ENCODE peak calls at places on chromosomes 1 and 21, in nine cellular contexts. C is B cell, A is left lung, Q is heart left ventricle, W is BJ, N is body of pancreas, L is upper lobe of right lung, K is lower leg skin, V is cardiac muscle cell. H is an unnamed sample.

GRCh38 chr1:229106526-229107105 is 164.3 kb upstream of the RAB4A start:
- DNase-seq in C (no peak), A (no peak), Q (no peak), W (no peak), N (no peak), L (no peak), K (no peak), V (no peak), H (no peak)

GRCh38 chr1:160097196-160097910 is 1.1 kb downstream of the IGSF8 start:
- DNase-seq in C (no peak), A (no peak), Q (no peak), W (no peak), N (no peak), L (peak), K (no peak), V (no peak), H (peak)

GRCh38 chr21:37183749-37184148 is 83.4 kb downstream of the VPS26C start:
- DNase-seq in C (no peak), A (no peak), Q (no peak), W (no peak), N (no peak), L (no peak), K (no peak), V (no peak), H (no peak)

GRCh38 chr1:209103135-209103534 is 480.4 kb upstream of the CAMK1G start:
- DNase-seq in C (no peak), A (no peak), Q (no peak), W (no peak), N (no peak), L (no peak), K (no peak), V (no peak), H (no peak)

GRCh38 chr21:44295646-44296045 is 4.2 kb upstream of the PFKL start:
- DNase-seq in C (no peak), A (no peak), Q (no peak), W (no peak), N (no peak), L (no peak), K (no peak), V (no peak), H (no peak)

GRCh38 chr21:29481641-29482040 is 182.9 kb downstream of the BACH1 start:
- DNase-seq in C (no peak), A (no peak), Q (no peak), W (peak), N (no peak), L (no peak), K (no peak), V (peak), H (no peak)

GRCh38 chr1:91699339-91699970 is 186.5 kb downstream of the TGFBR3 start:
- DNase-seq in C (no peak), A (no peak), Q (peak), W (peak), N (peak), L (no peak), K (no peak), V (peak), H (no peak)

GRCh38 chr1:6448749-6449631 is 17.0 kb downstream of the TNFRSF25 start:
- DNase-seq in C (no peak), A (no peak), Q (no peak), W (no peak), N (peak), L (no peak), K (no peak), V (peak), H (no peak)

GRCh38 chr1:231701306-231701705 is 74.7 kb downstream of the DISC1 start:
- DNase-seq in C (no peak), A (no peak), Q (no peak), W (no peak), N (no peak), L (no peak), K (no peak), V (no peak), H (no peak)

GRCh38 chr1:7856345-7856744 is 3.5 kb upstream of the UTS2 start:
- DNase-seq in C (no peak), A (no peak), Q (no peak), W (no peak), N (no peak), L (no peak), K (no peak), V (peak), H (no peak)

GRCh38 chr21:29145837-29146453 is 15.5 kb downstream of the MAP3K7CL start:
- DNase-seq in C (no peak), A (no peak), Q (no peak), W (no peak), N (no peak), L (no peak), K (peak), V (no peak), H (no peak)

GRCh38 chr1:46655848-46656247 is 12.3 kb downstream of the ATPAF1 start:
- DNase-seq in C (no peak), A (no peak), Q (no peak), W (no peak), N (no peak), L (no peak), K (no peak), V (no peak), H (no peak)

GRCh38 chr1:2925291-2925690 is 96.0 kb upstream of the ACTRT2 start:
- DNase-seq in C (no peak), A (no peak), Q (no peak), W (no peak), N (no peak), L (no peak), K (no peak), V (no peak), H (no peak)

GRCh38 chr1:198001776-198002408 is 84.7 kb downstream of the LHX9 start:
- DNase-seq in C (no peak), A (no peak), Q (no peak), W (peak), N (no peak), L (no peak), K (no peak), V (peak), H (no peak)

GRCh38 chr1:159009287-159009686 is 420 bp upstream of the IFI16 start:
- DNase-seq in C (no peak), A (no peak), Q (no peak), W (no peak), N (no peak), L (no peak), K (no peak), V (no peak), H (no peak)

GRCh38 chr1:25875154-25875855 is at the start of gene PAQR7:
- DNase-seq in C (peak), A (peak), Q (peak), W (no peak), N (peak), L (peak), K (peak), V (peak), H (peak)

GRCh38 chr1:56617141-56617540 is 28.0 kb upstream of the PRKAA2 start:
- DNase-seq in C (no peak), A (no peak), Q (no peak), W (no peak), N (no peak), L (no peak), K (no peak), V (no peak), H (no peak)

GRCh38 chr1:17369466-17369865 is 2.5 kb upstream of the PADI6 start:
- DNase-seq in C (no peak), A (no peak), Q (no peak), W (no peak), N (no peak), L (no peak), K (no peak), V (peak), H (no peak)

GRCh38 chr1:65458730-65459396 is 38.4 kb downstream of the LEPR start:
- DNase-seq in C (no peak), A (no peak), Q (no peak), W (no peak), N (no peak), L (no peak), K (no peak), V (no peak), H (no peak)

GRCh38 chr1:114105401-114105979 is 48.2 kb downstream of the SYT6 start:
- DNase-seq in C (no peak), A (no peak), Q (no peak), W (no peak), N (no peak), L (no peak), K (no peak), V (no peak), H (no peak)

DNA sequence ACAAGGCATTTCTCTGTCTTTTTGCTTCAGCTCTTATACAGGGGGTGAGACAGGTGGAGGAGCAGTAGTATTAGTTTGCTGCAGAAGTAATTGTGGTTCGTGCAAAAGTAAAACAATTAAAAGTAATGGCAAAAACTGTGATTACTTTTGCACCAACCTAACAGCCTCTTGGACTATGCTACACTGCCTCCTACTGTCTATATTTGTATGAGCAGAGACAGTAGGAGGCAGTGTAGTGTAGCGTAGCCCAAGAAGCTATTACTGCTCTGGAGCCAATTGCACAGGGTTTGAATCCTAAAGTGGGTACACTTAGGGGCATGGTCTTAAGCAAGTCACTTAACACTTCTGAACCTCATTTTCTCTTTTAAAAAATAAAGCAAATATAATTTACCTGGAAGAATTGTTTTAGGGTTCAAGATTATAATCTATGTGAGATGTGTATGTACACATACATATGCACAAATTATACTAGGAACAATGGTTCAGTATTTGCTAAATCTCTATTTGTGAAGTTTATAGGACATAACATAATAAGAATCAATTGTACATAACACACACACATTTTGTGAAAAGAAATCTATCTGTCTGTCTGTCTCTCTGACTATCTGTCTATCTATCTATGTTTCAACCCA is 103.8 kb downstream of the BRINP3 start:
- DNase-seq in C (no peak), A (no peak), Q (no peak), W (no peak), N (no peak), L (no peak), K (no peak), V (peak), H (no peak)
- TF ChIP-seq CTCF in C (no peak), A (no peak), Q (no peak), W (no peak), N (peak), L (peak), K (no peak), V (peak), H (peak)

GRCh38 chr1:109396971-109397370 is 747 bp downstream of the SORT1 start:
- DNase-seq in C (no peak), A (no peak), Q (no peak), W (no peak), N (peak), L (no peak), K (no peak), V (no peak), H (no peak)

GRCh38 chr1:109396513-109396839 is 1.2 kb downstream of the SORT1 start:
- DNase-seq in C (no peak), A (no peak), Q (no peak), W (no peak), N (no peak), L (no peak), K (no peak), V (no peak), H (no peak)

GRCh38 chr1:109399326-109399957 is 1.7 kb upstream of the SORT1 start:
- DNase-seq in C (peak), A (no peak), Q (no peak), W (no peak), N (no peak), L (no peak), K (no peak), V (peak), H (no peak)

GRCh38 chr1:109398343-109399225 is 866 bp upstream of the SORT1 start:
- DNase-seq in C (no peak), A (no peak), Q (no peak), W (no peak), N (no peak), L (no peak), K (no peak), V (no peak), H (no peak)

DNA sequence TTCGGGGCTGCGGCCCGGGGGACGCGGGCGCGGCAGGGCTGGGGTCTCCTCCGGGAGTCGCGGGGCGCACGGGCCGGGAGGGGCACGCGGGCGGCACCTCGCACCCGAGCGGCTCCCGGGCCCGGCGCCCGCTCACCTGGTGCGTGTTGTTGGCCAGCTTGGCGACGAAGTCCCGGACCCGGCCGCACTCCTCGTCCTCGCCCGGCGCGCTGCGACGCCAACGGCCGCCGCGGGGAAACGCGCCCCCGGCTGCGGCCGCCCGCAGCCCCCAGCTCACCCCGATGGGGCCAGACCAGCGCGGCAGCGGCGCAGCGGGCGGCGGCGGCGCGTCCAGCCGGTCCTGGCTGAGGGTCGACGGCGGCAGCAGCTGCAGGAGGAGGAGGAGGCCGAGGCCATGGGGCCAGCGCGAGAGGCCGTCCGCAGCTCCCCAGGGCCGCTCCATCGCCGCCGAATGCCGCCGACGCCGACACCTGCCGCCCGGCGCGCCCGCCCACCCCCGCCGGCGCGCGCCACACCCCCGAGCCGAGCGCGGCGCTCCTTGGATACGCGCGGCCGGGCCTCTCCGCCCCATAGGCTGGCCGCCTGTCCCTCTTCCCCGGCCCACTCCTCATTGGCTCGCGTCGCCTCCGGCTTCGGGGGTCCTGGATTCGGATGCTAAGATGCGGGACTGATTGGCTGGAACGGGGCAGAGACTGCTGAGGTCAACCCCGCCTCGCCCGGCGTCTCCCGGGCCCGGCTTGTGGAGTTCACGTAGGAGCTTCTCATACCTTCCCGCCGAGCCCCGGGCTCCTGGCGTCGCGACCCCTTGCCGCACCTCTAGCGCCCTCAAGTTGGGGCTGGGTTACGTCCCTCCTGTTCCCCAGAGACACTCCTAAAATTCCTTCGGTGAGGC is at the start of gene SORT1:
- DNase-seq in C (peak), A (peak), Q (peak), W (peak), N (peak), L (peak), K (peak), V (peak), H (peak)
- TF ChIP-seq CTCF in C (no peak), A (no peak), Q (peak), W (peak), N (peak), L (no peak), K (no peak), V (no peak), H (no peak)

DNA sequence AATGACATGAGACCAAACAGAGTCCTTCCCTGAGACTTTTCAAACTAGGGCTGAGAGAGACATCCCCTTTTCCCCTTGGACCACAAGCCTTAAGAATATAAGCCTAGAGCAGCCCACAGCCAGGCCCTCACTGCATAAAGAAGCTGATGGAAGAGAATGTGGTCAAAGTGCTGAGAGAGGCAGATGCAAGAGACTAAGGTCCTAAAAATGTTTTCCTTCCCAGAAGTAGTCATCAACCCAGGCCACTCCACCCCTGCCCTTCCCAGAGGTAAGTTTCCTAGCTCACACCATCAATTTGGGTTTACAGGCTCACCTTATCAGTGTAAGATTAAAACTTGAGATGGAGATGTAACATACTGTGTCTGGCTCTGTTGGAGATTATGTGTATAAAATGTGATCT is 58.2 kb downstream of the BCAR3 start:
- DNase-seq in C (no peak), A (no peak), Q (no peak), W (no peak), N (no peak), L (no peak), K (no peak), V (no peak), H (no peak)
- TF ChIP-seq CTCF in C (no peak), A (no peak), Q (no peak), W (no peak), N (no peak), L (no peak), K (no peak), V (no peak), H (no peak)

GRCh38 chr21:46437511-46437910 is 21.2 kb upstream of the DIP2A start:
- DNase-seq in C (no peak), A (no peak), Q (no peak), W (no peak), N (no peak), L (no peak), K (no peak), V (no peak), H (peak)

GRCh38 chr21:46436586-46436985 is 22.1 kb upstream of the DIP2A start:
- DNase-seq in C (no peak), A (no peak), Q (no peak), W (no peak), N (no peak), L (no peak), K (no peak), V (no peak), H (peak)

GRCh38 chr21:46437096-46437498 is 21.6 kb upstream of the DIP2A start:
- DNase-seq in C (no peak), A (no peak), Q (no peak), W (no peak), N (no peak), L (no peak), K (no peak), V (no peak), H (peak)

GRCh38 chr21:46439906-46440305 is 18.8 kb upstream of the DIP2A start:
- DNase-seq in C (peak), A (no peak), Q (no peak), W (no peak), N (no peak), L (no peak), K (no peak), V (no peak), H (peak)

GRCh38 chr21:46438241-46438640 is 20.4 kb upstream of the DIP2A start:
- DNase-seq in C (peak), A (no peak), Q (no peak), W (no peak), N (no peak), L (no peak), K (no peak), V (no peak), H (peak)
- TF ChIP-seq CTCF in C (no peak), A (no peak), Q (no peak), W (no peak), N (no peak), L (no peak), K (no peak), V (no peak), H (no peak)

GRCh38 chr1:28412731-28413130 is 43.2 kb downstream of the PHACTR4 start:
- DNase-seq in C (no peak), A (no peak), Q (no peak), W (no peak), N (no peak), L (no peak), K (no peak), V (peak), H (no peak)
- TF ChIP-seq CTCF in C (no peak), A (no peak), Q (no peak), W (no peak), N (no peak), L (no peak), K (no peak), V (peak), H (no peak)

DNA sequence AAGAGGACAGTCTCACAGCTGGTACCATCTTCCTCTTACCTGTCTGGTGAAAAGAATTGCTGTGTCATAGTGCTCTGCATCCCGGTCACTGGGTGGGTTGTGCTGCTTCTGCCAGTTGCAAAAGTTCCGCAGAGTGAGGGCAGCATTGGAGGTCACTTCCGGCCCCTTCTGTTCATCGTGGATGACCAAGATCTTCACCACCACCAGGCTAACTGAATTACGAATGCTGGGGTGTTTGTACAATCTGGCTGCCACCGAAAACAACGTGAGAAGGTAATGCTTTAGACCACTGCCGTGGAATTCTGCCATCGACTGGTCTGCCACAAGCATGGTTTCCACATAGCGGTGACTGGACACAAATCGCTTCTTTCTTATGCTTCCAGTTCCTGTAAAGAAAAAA is 2.9 kb downstream of the ADAMTS1 start:
- DNase-seq in C (no peak), A (no peak), Q (no peak), W (no peak), N (no peak), L (no peak), K (no peak), V (peak), H (no peak)
- TF ChIP-seq CTCF in C (no peak), A (no peak), Q (no peak), W (no peak), N (no peak), L (no peak), K (no peak), V (no peak), H (no peak)

DNA sequence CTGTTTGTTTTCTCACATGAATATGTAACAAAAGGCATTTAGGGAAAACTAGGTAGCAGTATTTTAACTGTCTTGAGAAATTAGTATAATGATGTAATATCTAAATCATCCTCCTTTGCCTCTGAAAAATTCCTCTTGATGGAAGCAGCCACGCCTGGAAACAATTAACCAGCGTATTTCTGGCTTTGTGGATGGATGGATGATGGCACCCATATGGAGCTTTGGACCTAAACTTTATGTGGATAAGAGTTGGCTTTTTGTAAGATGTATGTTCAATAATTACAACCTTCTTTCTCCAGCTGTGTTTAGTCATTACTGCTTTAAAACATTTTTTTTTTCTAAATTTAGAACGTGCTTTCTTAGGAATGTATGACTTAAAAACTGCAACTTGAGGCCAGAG is 12.7 kb downstream of the CDCA8 start:
- DNase-seq in C (no peak), A (no peak), Q (no peak), W (peak), N (no peak), L (no peak), K (no peak), V (no peak), H (no peak)
- TF ChIP-seq CTCF in C (no peak), A (no peak), Q (no peak), W (no peak), N (no peak), L (no peak), K (no peak), V (no peak), H (no peak)

H was measured in chondrocyte.